ENCODE peak calls at places on chromosomes 5 and 9, in nine cellular contexts. F, J, B, M, Y, W, G, U and V are unnamed samples.

GRCh38 chr9:116686693-116687073 is 422 bp upstream of the TRIM32 start:
- DNase-seq in J (no peak), M (peak), Y (no peak), U (peak), W (no peak), F (no peak), G (no peak), B (no peak), V (no peak)

GRCh38 chr5:146828385-146828784 is 50.2 kb downstream of the PPP2R2B start:
- DNase-seq in G (no peak), M (no peak), W (no peak), F (no peak), J (no peak), U (peak), B (no peak), Y (no peak), V (no peak)

GRCh38 chr5:42423285-42424152 is at the start of gene GHR:
- DNase-seq in Y (peak), M (peak), J (peak), G (peak), W (peak), U (peak), F (peak), B (peak), V (no peak)

GRCh38 chr9:130732131-130732530 is 38.6 kb downstream of the EXOSC2 start:
- DNase-seq in M (no peak), B (no peak), U (no peak), G (no peak), W (no peak), Y (no peak), J (peak), F (no peak), V (no peak)

GRCh38 chr9:108184941-108185340 is 670.8 kb downstream of the ACTL7B start:
- DNase-seq in F (no peak), U (no peak), J (no peak), Y (no peak), G (no peak), W (no peak), M (no peak), B (no peak), V (no peak)

GRCh38 chr9:87519415-87519989 is 21.8 kb downstream of the DAPK1 start:
- DNase-seq in J (no peak), F (no peak), G (no peak), W (no peak), M (no peak), Y (no peak), B (no peak), U (no peak), V (no peak)

GRCh38 chr9:72648324-72648723 is 126.9 kb downstream of the TMC1 start:
- DNase-seq in M (no peak), G (no peak), Y (no peak), F (no peak), U (no peak), B (no peak), J (no peak), W (no peak), V (no peak)

GRCh38 chr5:488744-489688 is 35.2 kb downstream of the SLC9A3 start:
- DNase-seq in G (no peak), U (peak), Y (no peak), W (no peak), J (no peak), F (no peak), M (no peak), B (no peak), V (no peak)

GRCh38 chr5:142779163-142779562 is 9.0 kb downstream of the ARHGAP26 start:
- DNase-seq in W (no peak), U (peak), Y (no peak), J (no peak), M (no peak), B (no peak), F (no peak), G (no peak), V (no peak)

GRCh38 chr5:39062104-39062503 is 12.1 kb downstream of the RICTOR start:
- DNase-seq in W (no peak), Y (no peak), J (no peak), G (no peak), U (no peak), M (no peak), B (no peak), F (no peak), V (no peak)

GRCh38 chr5:32601623-32602295 is 16.4 kb downstream of the SUB1 start:
- DNase-seq in U (no peak), Y (no peak), G (no peak), W (no peak), M (no peak), B (no peak), J (no peak), F (no peak), V (no peak)

GRCh38 chr5:146340260-146341081 is 1.8 kb downstream of the POU4F3 start:
- DNase-seq in B (no peak), U (peak), W (peak), G (peak), Y (peak), J (no peak), F (peak), M (peak), V (no peak)

GRCh38 chr9:123033352-123033751 is at the start of gene GPR21:
- DNase-seq in B (no peak), U (peak), W (no peak), Y (no peak), J (no peak), G (no peak), M (no peak), F (no peak), V (no peak)

GRCh38 chr9:137878146-137878941 is 762 bp downstream of the CACNA1B start:
- DNase-seq in Y (peak), G (no peak), F (peak), B (peak), U (peak), M (peak), J (peak), W (peak), V (no peak)

GRCh38 chr9:135186248-135187164 is 99.0 kb downstream of the OLFM1 start:
- DNase-seq in U (peak), F (no peak), B (no peak), M (no peak), G (no peak), J (no peak), W (no peak), Y (no peak), V (no peak)

GRCh38 chr9:94861589-94862241 is 135.2 kb downstream of the AOPEP start:
- DNase-seq in U (no peak), J (no peak), M (no peak), B (peak), F (peak), Y (no peak), W (no peak), G (no peak), V (no peak)

GRCh38 chr9:129454468-129455067 is 166.3 kb downstream of the C9orf50 start:
- DNase-seq in Y (no peak), F (no peak), B (no peak), G (no peak), W (no peak), U (no peak), J (no peak), M (no peak), V (no peak)

GRCh38 chr5:33370135-33370472 is 70.7 kb upstream of the TARS1 start:
- DNase-seq in Y (no peak), F (no peak), U (no peak), G (no peak), B (no peak), J (no peak), W (no peak), M (no peak), V (no peak)

GRCh38 chr5:170254056-170254455 is 21.3 kb downstream of the C5orf58 start:
- DNase-seq in B (no peak), G (no peak), U (no peak), F (peak), J (no peak), W (no peak), M (no peak), Y (peak), V (peak)

GRCh38 chr5:1809416-1810035 is 8.3 kb downstream of the NDUFS6 start:
- DNase-seq in F (no peak), W (no peak), G (no peak), U (no peak), J (no peak), B (no peak), Y (no peak), M (no peak), V (no peak)

GRCh38 chr5:173324115-173325001 is 3.9 kb downstream of the STC2 start:
- DNase-seq in M (no peak), Y (no peak), F (no peak), W (no peak), G (peak), B (peak), J (peak), U (no peak), V (no peak)

GRCh38 chr9:109452761-109453160 is 45.3 kb downstream of the PTPN3 start:
- DNase-seq in U (no peak), G (no peak), F (no peak), Y (no peak), B (no peak), J (no peak), M (no peak), W (no peak), V (no peak)

GRCh38 chr5:113806823-113807222 is 293.3 kb downstream of the YTHDC2 start:
- DNase-seq in Y (no peak), B (no peak), G (peak), M (no peak), U (peak), F (no peak), W (no peak), J (no peak), V (no peak)

GRCh38 chr9:138007566-138008080 is 130.0 kb downstream of the CACNA1B start:
- DNase-seq in G (peak), B (no peak), Y (no peak), U (no peak), F (no peak), M (no peak), J (no peak), W (no peak), V (no peak)